ENCODE peak calls at places on chromosomes 4 and X, in five cellular contexts. C is astrocyte; B is A673; Z is ovary; U is CD8-positive, alpha-beta memory T cell. V is an unnamed sample. For H3K9me3 and H3K4me1, the result is how much of the 10 kb centered on the place peaks cover.

GRCh38 chr4:14434483-14434882 is 567.8 kb upstream of the CPEB2 start:
- DNase-seq in C (no peak), B (no peak), Z (no peak), U (no peak), V (no peak)

GRCh38 chr4:87506974-87507701 is 22.0 kb downstream of the SPARCL1 start:
- DNase-seq in C (peak), B (no peak), Z (no peak), U (no peak), V (no peak)

GRCh38 chrX:56729152-56729557 is at the start of gene NBDY:
- DNase-seq in C (peak), B (peak), Z (peak), U (peak), V (peak)

GRCh38 chrX:49192722-49193328 is 6.7 kb upstream of the PRICKLE3 start:
- DNase-seq in C (no peak), B (peak), Z (no peak), U (no peak), V (peak)

GRCh38 chrX:13688772-13689518 is at the start of gene RAB9A:
- DNase-seq in C (peak), B (peak), Z (peak), U (peak), V (peak)

GRCh38 chrX:98289726-98290125 is 1406.0 kb downstream of the RPA4 start:
- DNase-seq in C (no peak), B (no peak), Z (no peak), U (no peak), V (no peak)

GRCh38 chr4:8510191-8510590 is 69.6 kb downstream of the TRMT44 start:
- DNase-seq in C (no peak), B (no peak), Z (no peak), U (no peak), V (no peak)

GRCh38 chrX:70525733-70526132 is 81.1 kb downstream of the DLG3 start:
- DNase-seq in C (no peak), B (no peak), Z (no peak), U (no peak), V (no peak)

GRCh38 chr4:17664755-17665154 is 50.3 kb downstream of the MED28 start:
- DNase-seq in C (no peak), B (no peak), Z (no peak), U (no peak), V (peak)

GRCh38 chr4:110618091-110619000 is 4.5 kb downstream of the PITX2 start:
- DNase-seq in C (no peak), B (no peak), Z (no peak), U (no peak), V (peak)

GRCh38 chr4:53653484-53654053 is 62.3 kb upstream of the LNX1 start:
- DNase-seq in C (no peak), B (no peak), Z (peak), U (no peak), V (peak)

GRCh38 chrX:1411331-1411730 is 19.4 kb upstream of the SLC25A6 start:
- DNase-seq in C (no peak), B (no peak), Z (no peak), U (no peak), V (no peak)

GRCh38 chr4:108887034-108887433 is 124.2 kb upstream of the ETNPPL start:
- DNase-seq in C (no peak), B (no peak), Z (no peak), U (no peak), V (no peak)

GRCh38 chrX:119618439-119618838 is 12.2 kb upstream of the NKRF start:
- DNase-seq in C (no peak), B (no peak), Z (no peak), U (no peak), V (no peak)

GRCh38 chrX:48083212-48083611 is 11.8 kb upstream of the ZNF630 start:
- DNase-seq in C (peak), B (peak), Z (peak), U (peak), V (peak)

GRCh38 chr4:35151816-35152572 is 1092.3 kb downstream of the ARAP2 start:
- DNase-seq in C (no peak), B (peak), Z (no peak), U (no peak), V (peak)

GRCh38 chr4:185257086-185257485 is 47.7 kb downstream of the SNX25 start:
- DNase-seq in C (no peak), B (no peak), Z (no peak), U (no peak), V (no peak)

GRCh38 chrX:40010550-40011364 is 87.0 kb downstream of the BCOR start:
- DNase-seq in C (no peak), B (peak), Z (peak), U (no peak), V (peak)

GRCh38 chrX:40151211-40152172 is 53.7 kb upstream of the BCOR start:
- DNase-seq in C (no peak), B (no peak), Z (peak), U (no peak), V (peak)

GRCh38 chrX:129714581-129714980 is 24.2 kb upstream of the XPNPEP2 start:
- DNase-seq in C (no peak), B (no peak), Z (no peak), U (no peak), V (no peak)

GRCh38 chrX:19630776-19631707 is 115.7 kb upstream of the MAP3K15 start:
- DNase-seq in C (no peak), B (no peak), Z (no peak), U (no peak), V (no peak)

GRCh38 chr4:25096553-25097443 is 63.5 kb downstream of the SEPSECS start:
- DNase-seq in C (no peak), B (no peak), Z (no peak), U (no peak), V (no peak)

GRCh38 chrX:11864171-11864570 is 106.1 kb downstream of the MSL3 start:
- DNase-seq in C (no peak), B (no peak), Z (no peak), U (no peak), V (no peak)

GRCh38 chr4:121307441-121308327 is 73.1 kb downstream of the QRFPR start:
- DNase-seq in C (peak), B (peak), Z (no peak), U (peak), V (peak)

GRCh38 chr4:167989815-167990214 is 102.5 kb upstream of the ANXA10 start:
- DNase-seq in C (no peak), B (no peak), Z (no peak), U (no peak), V (no peak)

GRCh38 chr4:157607996-157608395 is 387.5 kb downstream of the GRIA2 start:
- DNase-seq in C (no peak), B (no peak), Z (no peak), U (no peak), V (no peak)

GRCh38 chrX:131840799-131841495 is 182.2 kb upstream of the STK26 start:
- DNase-seq in C (no peak), B (no peak), Z (no peak), U (no peak), V (no peak)

GRCh38 chr4:8912506-8912905 is 40.9 kb upstream of the HMX1 start:
- DNase-seq in C (no peak), B (no peak), Z (no peak), U (no peak), V (no peak)

GRCh38 chr4:155809835-155810234 is 51.0 kb downstream of the GUCY1B1 start:
- DNase-seq in C (peak), B (peak), Z (no peak), U (no peak), V (peak)

GRCh38 chr4:10998826-10999225 is 314.3 kb upstream of the CLNK start:
- DNase-seq in C (peak), B (no peak), Z (no peak), U (no peak), V (no peak)

DNA sequence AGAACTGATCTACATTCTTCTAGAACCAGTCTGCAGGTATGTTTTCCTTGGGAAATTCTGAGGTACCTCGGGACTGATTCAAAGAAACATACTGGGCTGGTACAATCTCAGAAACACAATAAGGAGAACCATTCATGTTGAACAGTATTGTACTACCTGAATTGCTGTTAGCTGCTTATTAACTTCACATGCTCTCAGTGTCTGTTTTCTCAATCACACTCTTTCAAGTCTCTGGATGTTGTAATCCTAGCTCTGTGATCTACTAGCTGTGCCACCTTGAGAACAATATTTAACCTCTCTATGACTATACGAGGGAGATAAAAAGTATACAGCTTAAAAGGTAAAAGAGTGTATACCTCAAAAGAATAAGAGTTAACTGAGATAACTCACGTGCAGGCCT is 10.3 kb downstream of the CCDC158 start:
- DNase-seq in C (no peak), B (no peak), Z (no peak), U (no peak), V (no peak)
- H3K4me3 ChIP-seq in C (no peak), B (no peak), Z (no peak), U (no peak), V (no peak)

GRCh38 chr4:253936-254756 is 51.1 kb downstream of the ZNF732 start:
- DNase-seq in C (no peak), B (no peak), Z (no peak), U (no peak), V (no peak)
- H3K9me3 ChIP-seq in C (under half), B (half or more), Z (under half), U (under half), V (under half)

DNA sequence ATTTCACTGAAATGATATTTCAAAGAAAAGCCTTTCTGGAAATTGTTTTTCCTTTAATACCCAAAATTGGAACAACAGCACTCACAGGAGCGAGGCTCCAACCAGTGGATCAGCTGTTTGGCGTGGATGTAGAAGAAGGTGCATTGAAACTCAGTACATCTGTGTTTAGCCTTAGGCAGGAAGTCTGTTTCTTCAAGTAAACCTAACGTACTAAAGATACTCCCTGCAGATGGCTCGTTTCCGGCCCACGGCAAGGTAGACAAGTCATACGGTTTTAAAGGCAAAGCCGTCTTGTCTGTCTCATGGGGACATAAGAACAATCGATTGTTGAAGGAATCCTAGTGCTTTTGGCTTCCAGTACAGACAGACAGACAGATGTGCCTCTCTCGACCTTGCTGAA is 50.0 kb upstream of the CLCN4 start:
- DNase-seq in C (no peak), B (no peak), Z (no peak), U (peak), V (no peak)
- H3K4me1 ChIP-seq in C (under half), B (under half), Z (under half), U (half or more), V (under half)

DNA sequence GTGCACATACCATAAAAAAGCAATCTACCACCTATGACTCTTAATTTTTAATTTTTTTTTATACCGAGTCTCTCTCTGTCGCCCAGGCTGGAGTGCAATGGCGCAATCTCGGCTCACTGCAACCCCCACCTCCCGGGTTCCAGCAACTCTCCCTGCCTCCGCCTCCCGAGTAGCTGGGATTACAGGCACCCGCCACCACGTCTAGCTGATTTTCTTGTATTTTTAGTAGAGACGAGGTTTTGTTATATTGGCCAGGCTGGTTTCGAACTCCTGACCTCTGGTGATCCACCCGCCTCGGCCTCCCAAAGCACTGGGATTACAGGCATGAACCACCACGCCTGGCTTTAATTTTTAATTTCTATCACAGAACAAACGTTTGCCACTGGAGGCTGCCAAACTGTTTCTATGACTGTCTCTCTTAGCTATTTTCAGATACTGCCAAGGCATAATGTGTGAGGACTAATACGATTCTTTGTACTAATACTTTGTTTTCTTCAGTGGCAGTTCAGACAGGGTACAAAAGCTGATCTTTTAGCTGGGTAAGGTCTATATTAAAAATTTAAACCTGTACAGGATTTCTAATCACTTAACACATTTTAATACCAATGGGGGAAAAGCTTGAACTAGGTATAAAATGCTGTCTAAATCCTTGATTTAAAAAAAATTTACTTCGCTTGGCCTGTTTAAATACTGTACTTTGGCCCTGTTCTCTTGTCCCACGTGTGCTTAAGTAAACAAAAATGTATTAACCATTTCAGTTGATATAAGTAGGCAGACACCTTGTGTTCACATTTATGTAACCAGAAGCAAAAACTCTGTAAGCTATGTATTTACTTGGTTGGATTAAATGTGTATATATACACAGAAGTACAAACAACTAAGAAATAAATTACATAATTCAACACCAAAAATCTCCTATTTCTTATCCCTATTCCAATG is 2.3 kb downstream of the PGRMC2 start:
- DNase-seq in C (peak), B (no peak), Z (no peak), U (no peak), V (no peak)
- H3K4me3 ChIP-seq in C (peak), B (peak), Z (no peak), U (no peak), V (peak)

DNA sequence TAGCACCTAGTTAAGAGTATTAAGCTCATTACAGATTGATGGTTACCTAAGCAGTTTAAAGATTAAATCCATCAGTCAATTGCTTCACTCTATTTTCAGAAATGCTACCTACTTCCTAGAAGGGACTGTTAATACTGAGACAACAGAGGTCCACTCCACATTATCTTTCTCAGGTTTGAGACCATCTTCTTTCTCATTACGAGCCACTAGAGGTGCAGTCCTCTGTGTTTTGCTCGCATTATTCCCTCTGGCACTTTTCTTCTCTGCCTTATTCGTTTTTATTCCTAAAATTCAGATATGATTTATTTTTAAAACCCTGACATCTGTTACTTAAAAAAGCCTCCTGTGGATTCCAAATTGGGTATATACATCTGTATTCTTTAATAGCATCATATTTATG is 459.1 kb downstream of the FSTL5 start:
- DNase-seq in C (no peak), B (no peak), Z (no peak), U (no peak), V (no peak)
- H3K9me3 ChIP-seq in C (under half), B (under half), Z (under half), U (under half), V (under half)

GRCh38 chr4:48665555-48666186 is 114.4 kb downstream of the FRYL start:
- DNase-seq in C (peak), B (no peak), Z (no peak), U (no peak), V (no peak)
- H3K4me1 ChIP-seq in C (under half), B (under half), Z (under half), U (under half), V (under half)

DNA sequence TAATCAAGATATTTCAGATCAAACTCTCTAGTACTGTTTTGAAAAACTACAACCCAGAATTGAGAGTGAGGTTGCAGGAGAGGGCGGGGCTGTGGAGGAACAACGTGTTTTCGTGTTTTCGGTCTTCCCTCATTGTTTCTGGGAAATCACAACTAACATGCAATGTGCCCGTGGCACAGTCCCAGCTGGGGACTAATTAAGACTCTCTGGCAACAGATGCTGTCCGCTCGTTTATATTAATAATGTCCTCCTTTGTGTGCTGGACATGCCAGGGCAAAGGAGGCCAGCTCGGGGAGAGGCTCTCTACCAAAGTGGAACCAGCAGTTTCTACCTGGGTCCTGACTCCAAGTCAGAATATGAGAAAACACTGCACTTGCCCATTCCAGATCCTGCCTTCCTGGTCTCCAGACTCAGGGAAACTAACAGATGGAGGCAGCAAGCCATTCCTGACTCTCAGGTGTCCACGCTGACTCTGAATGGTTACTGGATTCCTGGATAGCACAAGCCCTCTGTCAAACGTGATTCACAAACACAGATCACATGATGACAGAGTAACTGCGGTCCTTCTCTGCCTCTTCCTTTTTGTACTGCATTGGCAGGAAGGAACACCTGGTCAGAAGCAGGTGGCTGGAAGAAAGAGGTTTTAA is 65.1 kb downstream of the COQ2 start:
- DNase-seq in C (peak), B (no peak), Z (no peak), U (no peak), V (peak)
- H3K4me3 ChIP-seq in C (no peak), B (no peak), Z (no peak), U (peak), V (no peak)

GRCh38 chr4:71863457-71863856 is 79.6 kb upstream of the GC start:
- DNase-seq in C (no peak), B (no peak), Z (no peak), U (no peak), V (no peak)
- H3K9me3 ChIP-seq in C (under half), B (under half), Z (under half), U (under half), V (under half)

GRCh38 chr4:4225915-4226605 is 669 bp downstream of the OTOP1 start:
- DNase-seq in C (no peak), B (no peak), Z (no peak), U (no peak), V (no peak)
- H3K4me1 ChIP-seq in C (under half), B (under half), Z (under half), U (under half), V (under half)

GRCh38 chr4:55793479-55793878 is 26.1 kb upstream of the EXOC1L start:
- DNase-seq in C (no peak), B (no peak), Z (no peak), U (no peak), V (no peak)
- H3K4me3 ChIP-seq in C (no peak), B (no peak), Z (no peak), U (no peak), V (no peak)

V was measured in SJCRH30.